ENCODE peak calls at places on chromosomes 12 and 14, in eight cellular contexts. One of them, this sample, is unnamed.

GRCh38 chr12:32005496-32006125 is 46.4 kb downstream of the RESF1 start:
- DNase-seq in uterus: no peak
- DNase-seq in IMR-90: no peak
- DNase-seq in stomach: no peak
- DNase-seq in heart left ventricle: no peak
- DNase-seq in suprapubic skin: no peak
- DNase-seq in ovary: no peak
- DNase-seq in HCT116: no peak
- DNase-seq in this sample: no peak

GRCh38 chr14:36194645-36195044 is 18.1 kb upstream of the PTCSC3 start:
- DNase-seq in uterus: no peak
- DNase-seq in IMR-90: no peak
- DNase-seq in stomach: no peak
- DNase-seq in heart left ventricle: no peak
- DNase-seq in suprapubic skin: no peak
- DNase-seq in ovary: no peak
- DNase-seq in HCT116: no peak
- DNase-seq in this sample: no peak

GRCh38 chr12:117968084-117968789 is 553 bp downstream of the KSR2 start:
- DNase-seq in uterus: no peak
- DNase-seq in IMR-90: no peak
- DNase-seq in stomach: no peak
- DNase-seq in heart left ventricle: no peak
- DNase-seq in suprapubic skin: no peak
- DNase-seq in ovary: no peak
- DNase-seq in HCT116: no peak
- DNase-seq in this sample: no peak

GRCh38 chr14:64812412-64812811 is 67.3 kb downstream of the SPTB start:
- DNase-seq in uterus: no peak
- DNase-seq in IMR-90: no peak
- DNase-seq in stomach: peak
- DNase-seq in heart left ventricle: no peak
- DNase-seq in suprapubic skin: no peak
- DNase-seq in ovary: no peak
- DNase-seq in HCT116: peak
- DNase-seq in this sample: no peak

GRCh38 chr12:39638840-39639239 is 19.2 kb upstream of the ABCD2 start:
- DNase-seq in uterus: no peak
- DNase-seq in IMR-90: no peak
- DNase-seq in stomach: no peak
- DNase-seq in heart left ventricle: no peak
- DNase-seq in suprapubic skin: no peak
- DNase-seq in ovary: no peak
- DNase-seq in HCT116: no peak
- DNase-seq in this sample: no peak

GRCh38 chr12:64780531-64781373 is 21.5 kb upstream of the GNS start:
- DNase-seq in uterus: peak
- DNase-seq in IMR-90: no peak
- DNase-seq in stomach: peak
- DNase-seq in heart left ventricle: peak
- DNase-seq in suprapubic skin: no peak
- DNase-seq in ovary: peak
- DNase-seq in HCT116: no peak
- DNase-seq in this sample: peak

GRCh38 chr12:127548123-127548553 is 718.8 kb upstream of the TMEM132C start:
- DNase-seq in uterus: no peak
- DNase-seq in IMR-90: peak
- DNase-seq in stomach: no peak
- DNase-seq in heart left ventricle: no peak
- DNase-seq in suprapubic skin: no peak
- DNase-seq in ovary: no peak
- DNase-seq in HCT116: no peak
- DNase-seq in this sample: no peak

GRCh38 chr12:65609359-65609771 is 214.9 kb upstream of the HMGA2 start:
- DNase-seq in uterus: no peak
- DNase-seq in IMR-90: peak
- DNase-seq in stomach: no peak
- DNase-seq in heart left ventricle: no peak
- DNase-seq in suprapubic skin: no peak
- DNase-seq in ovary: no peak
- DNase-seq in HCT116: peak
- DNase-seq in this sample: no peak

GRCh38 chr14:38961136-38961535 is 141.9 kb downstream of the SEC23A start:
- DNase-seq in uterus: no peak
- DNase-seq in IMR-90: no peak
- DNase-seq in stomach: no peak
- DNase-seq in heart left ventricle: no peak
- DNase-seq in suprapubic skin: no peak
- DNase-seq in ovary: no peak
- DNase-seq in HCT116: no peak
- DNase-seq in this sample: no peak

GRCh38 chr14:75562048-75562447 is 16.4 kb upstream of the FLVCR2 start:
- DNase-seq in uterus: no peak
- DNase-seq in IMR-90: no peak
- DNase-seq in stomach: no peak
- DNase-seq in heart left ventricle: no peak
- DNase-seq in suprapubic skin: no peak
- DNase-seq in ovary: no peak
- DNase-seq in HCT116: no peak
- DNase-seq in this sample: no peak

GRCh38 chr12:99087278-99087677 is 442.2 kb downstream of the APAF1 start:
- DNase-seq in uterus: no peak
- DNase-seq in IMR-90: no peak
- DNase-seq in stomach: no peak
- DNase-seq in heart left ventricle: no peak
- DNase-seq in suprapubic skin: no peak
- DNase-seq in ovary: no peak
- DNase-seq in HCT116: no peak
- DNase-seq in this sample: no peak

GRCh38 chr14:72737560-72737943 is 156.3 kb downstream of the DPF3 start:
- DNase-seq in uterus: no peak
- DNase-seq in IMR-90: no peak
- DNase-seq in stomach: no peak
- DNase-seq in heart left ventricle: no peak
- DNase-seq in suprapubic skin: no peak
- DNase-seq in ovary: no peak
- DNase-seq in HCT116: no peak
- DNase-seq in this sample: no peak

GRCh38 chr12:128801879-128802391 is 21.8 kb downstream of the SLC15A4 start:
- DNase-seq in uterus: no peak
- DNase-seq in IMR-90: peak
- DNase-seq in stomach: no peak
- DNase-seq in heart left ventricle: no peak
- DNase-seq in suprapubic skin: no peak
- DNase-seq in ovary: no peak
- DNase-seq in HCT116: no peak
- DNase-seq in this sample: no peak

GRCh38 chr14:56741325-56741724 is 69.0 kb downstream of the OTX2 start:
- DNase-seq in uterus: no peak
- DNase-seq in IMR-90: no peak
- DNase-seq in stomach: no peak
- DNase-seq in heart left ventricle: no peak
- DNase-seq in suprapubic skin: no peak
- DNase-seq in ovary: peak
- DNase-seq in HCT116: no peak
- DNase-seq in this sample: no peak

GRCh38 chr12:58414398-58414871 is 473.1 kb downstream of the ATP23 start:
- DNase-seq in uterus: no peak
- DNase-seq in IMR-90: peak
- DNase-seq in stomach: no peak
- DNase-seq in heart left ventricle: no peak
- DNase-seq in suprapubic skin: no peak
- DNase-seq in ovary: no peak
- DNase-seq in HCT116: no peak
- DNase-seq in this sample: no peak

GRCh38 chr12:107344035-107344808 is 250.9 kb upstream of the CRY1 start:
- DNase-seq in uterus: no peak
- DNase-seq in IMR-90: peak
- DNase-seq in stomach: no peak
- DNase-seq in heart left ventricle: no peak
- DNase-seq in suprapubic skin: no peak
- DNase-seq in ovary: no peak
- DNase-seq in HCT116: peak
- DNase-seq in this sample: no peak

GRCh38 chr14:68283378-68284123 is 464.0 kb downstream of the RAD51B start:
- DNase-seq in uterus: no peak
- DNase-seq in IMR-90: no peak
- DNase-seq in stomach: no peak
- DNase-seq in heart left ventricle: peak
- DNase-seq in suprapubic skin: peak
- DNase-seq in ovary: peak
- DNase-seq in HCT116: no peak
- DNase-seq in this sample: peak

GRCh38 chr12:128339669-128340068 is 72.7 kb downstream of the TMEM132C start:
- DNase-seq in uterus: no peak
- DNase-seq in IMR-90: no peak
- DNase-seq in stomach: no peak
- DNase-seq in heart left ventricle: no peak
- DNase-seq in suprapubic skin: no peak
- DNase-seq in ovary: no peak
- DNase-seq in HCT116: no peak
- DNase-seq in this sample: no peak

GRCh38 chr12:104768033-104768432 is 190.1 kb downstream of the SLC41A2 start:
- DNase-seq in uterus: no peak
- DNase-seq in IMR-90: no peak
- DNase-seq in stomach: no peak
- DNase-seq in heart left ventricle: no peak
- DNase-seq in suprapubic skin: no peak
- DNase-seq in ovary: no peak
- DNase-seq in HCT116: no peak
- DNase-seq in this sample: no peak

GRCh38 chr12:10331642-10332239 is 24.1 kb downstream of the KLRD1 start:
- DNase-seq in uterus: no peak
- DNase-seq in IMR-90: peak
- DNase-seq in stomach: no peak
- DNase-seq in heart left ventricle: no peak
- DNase-seq in suprapubic skin: no peak
- DNase-seq in ovary: no peak
- DNase-seq in HCT116: peak
- DNase-seq in this sample: no peak

GRCh38 chr14:24171422-24172260 is at the start of gene REC8:
- DNase-seq in uterus: peak
- DNase-seq in IMR-90: no peak
- DNase-seq in stomach: peak
- DNase-seq in heart left ventricle: peak
- DNase-seq in suprapubic skin: no peak
- DNase-seq in ovary: peak
- DNase-seq in HCT116: no peak
- DNase-seq in this sample: no peak

GRCh38 chr12:10364839-10365681 is 24.8 kb downstream of the KLRK1 start:
- DNase-seq in uterus: peak
- DNase-seq in IMR-90: peak
- DNase-seq in stomach: peak
- DNase-seq in heart left ventricle: peak
- DNase-seq in suprapubic skin: no peak
- DNase-seq in ovary: peak
- DNase-seq in HCT116: peak
- DNase-seq in this sample: peak

GRCh38 chr12:10967409-10967808 is 19.3 kb downstream of the TAS2R50 start:
- DNase-seq in uterus: no peak
- DNase-seq in IMR-90: peak
- DNase-seq in stomach: no peak
- DNase-seq in heart left ventricle: no peak
- DNase-seq in suprapubic skin: no peak
- DNase-seq in ovary: no peak
- DNase-seq in HCT116: no peak
- DNase-seq in this sample: no peak

GRCh38 chr14:87131879-87132278 is 861.1 kb downstream of the GALC start:
- DNase-seq in uterus: peak
- DNase-seq in IMR-90: peak
- DNase-seq in stomach: no peak
- DNase-seq in heart left ventricle: no peak
- DNase-seq in suprapubic skin: no peak
- DNase-seq in ovary: no peak
- DNase-seq in HCT116: no peak
- DNase-seq in this sample: no peak

GRCh38 chr14:95211721-95212504 is 54.6 kb upstream of the DICER1 start:
- DNase-seq in uterus: no peak
- DNase-seq in IMR-90: no peak
- DNase-seq in stomach: peak
- DNase-seq in heart left ventricle: no peak
- DNase-seq in suprapubic skin: no peak
- DNase-seq in ovary: no peak
- DNase-seq in HCT116: no peak
- DNase-seq in this sample: no peak

GRCh38 chr14:74886001-74886400 is 4.3 kb downstream of the DLST start:
- DNase-seq in uterus: peak
- DNase-seq in IMR-90: peak
- DNase-seq in stomach: no peak
- DNase-seq in heart left ventricle: no peak
- DNase-seq in suprapubic skin: no peak
- DNase-seq in ovary: no peak
- DNase-seq in HCT116: no peak
- DNase-seq in this sample: no peak

GRCh38 chr12:70876952-70877351 is 43.6 kb downstream of the PTPRR start:
- DNase-seq in uterus: no peak
- DNase-seq in IMR-90: peak
- DNase-seq in stomach: no peak
- DNase-seq in heart left ventricle: no peak
- DNase-seq in suprapubic skin: no peak
- DNase-seq in ovary: no peak
- DNase-seq in HCT116: no peak
- DNase-seq in this sample: no peak

GRCh38 chr14:71320734-71321555 is 413.7 kb downstream of the PCNX1 start:
- DNase-seq in uterus: peak
- DNase-seq in IMR-90: peak
- DNase-seq in stomach: peak
- DNase-seq in heart left ventricle: peak
- DNase-seq in suprapubic skin: peak
- DNase-seq in ovary: peak
- DNase-seq in HCT116: no peak
- DNase-seq in this sample: peak
- TF ChIP-seq POLR2A in uterus: peak
- TF ChIP-seq POLR2A in IMR-90: peak
- TF ChIP-seq POLR2A in stomach: no peak
- TF ChIP-seq POLR2A in heart left ventricle: no peak
- TF ChIP-seq POLR2A in suprapubic skin: no peak
- TF ChIP-seq POLR2A in ovary: peak
- TF ChIP-seq POLR2A in HCT116: no peak
- TF ChIP-seq POLR2A in this sample: no peak

GRCh38 chr12:51763743-51764142 is 84.8 kb downstream of the FIGNL2 start:
- DNase-seq in uterus: no peak
- DNase-seq in IMR-90: no peak
- DNase-seq in stomach: no peak
- DNase-seq in heart left ventricle: no peak
- DNase-seq in suprapubic skin: no peak
- DNase-seq in ovary: no peak
- DNase-seq in HCT116: no peak
- DNase-seq in this sample: no peak
- H3K4me3 ChIP-seq in uterus: no peak
- H3K4me3 ChIP-seq in IMR-90: no peak
- H3K4me3 ChIP-seq in stomach: no peak
- H3K4me3 ChIP-seq in heart left ventricle: no peak
- H3K4me3 ChIP-seq in suprapubic skin: no peak
- H3K4me3 ChIP-seq in ovary: no peak
- H3K4me3 ChIP-seq in HCT116: no peak
- H3K4me3 ChIP-seq in this sample: no peak

GRCh38 chr14:105065280-105066228 is at the start of gene GPR132:
- DNase-seq in uterus: no peak
- DNase-seq in IMR-90: no peak
- DNase-seq in stomach: peak
- DNase-seq in heart left ventricle: peak
- DNase-seq in suprapubic skin: peak
- DNase-seq in ovary: no peak
- DNase-seq in HCT116: no peak
- DNase-seq in this sample: no peak
- TF ChIP-seq POLR2A in uterus: no peak
- TF ChIP-seq POLR2A in IMR-90: no peak
- TF ChIP-seq POLR2A in stomach: no peak
- TF ChIP-seq POLR2A in heart left ventricle: no peak
- TF ChIP-seq POLR2A in suprapubic skin: no peak
- TF ChIP-seq POLR2A in ovary: no peak
- TF ChIP-seq POLR2A in HCT116: no peak
- TF ChIP-seq POLR2A in this sample: no peak

GRCh38 chr14:97796511-97796910 is 999.3 kb downstream of the VRK1 start:
- DNase-seq in uterus: no peak
- DNase-seq in IMR-90: no peak
- DNase-seq in stomach: no peak
- DNase-seq in heart left ventricle: no peak
- DNase-seq in suprapubic skin: no peak
- DNase-seq in ovary: no peak
- DNase-seq in HCT116: no peak
- DNase-seq in this sample: no peak
- H3K4me3 ChIP-seq in uterus: no peak
- H3K4me3 ChIP-seq in IMR-90: no peak
- H3K4me3 ChIP-seq in stomach: no peak
- H3K4me3 ChIP-seq in heart left ventricle: no peak
- H3K4me3 ChIP-seq in suprapubic skin: no peak
- H3K4me3 ChIP-seq in ovary: no peak
- H3K4me3 ChIP-seq in HCT116: no peak
- H3K4me3 ChIP-seq in this sample: no peak